ENCODE peak calls at places on chromosomes 13 and 19, in six cellular contexts. One of them, this sample, is unnamed.

GRCh38 chr19:3343619-3344502 is 22.5 kb upstream of the NFIC start:
- DNase-seq in K562: peak; percentile 92
- DNase-seq in GM12878: no peak
- DNase-seq in H1: no peak
- DNase-seq in HCT116: peak; percentile 87
- DNase-seq in HepG2: peak; percentile 86
- DNase-seq in this sample: no peak

GRCh38 chr13:94413545-94413944 is 65.9 kb downstream of the DCT start:
- DNase-seq in K562: no peak
- DNase-seq in GM12878: no peak
- DNase-seq in H1: no peak
- DNase-seq in HCT116: no peak
- DNase-seq in HepG2: no peak
- DNase-seq in this sample: no peak

GRCh38 chr19:43784251-43784980 is 3.6 kb upstream of the KCNN4 start:
- DNase-seq in K562: peak; percentile 87
- DNase-seq in GM12878: no peak
- DNase-seq in H1: no peak
- DNase-seq in HCT116: peak; percentile 77
- DNase-seq in HepG2: no peak
- DNase-seq in this sample: no peak

GRCh38 chr13:95676100-95676774 is 702 bp upstream of the DNAJC3 start:
- DNase-seq in K562: peak; percentile 17
- DNase-seq in GM12878: no peak
- DNase-seq in H1: no peak
- DNase-seq in HCT116: peak; percentile 22
- DNase-seq in HepG2: peak; percentile 50
- DNase-seq in this sample: no peak

GRCh38 chr13:33683376-33683775 is 134.6 kb upstream of the RFC3 start:
- DNase-seq in K562: no peak
- DNase-seq in GM12878: no peak
- DNase-seq in H1: no peak
- DNase-seq in HCT116: no peak
- DNase-seq in HepG2: no peak
- DNase-seq in this sample: no peak

GRCh38 chr19:5204212-5204611 is 136.4 kb downstream of the PTPRS start:
- DNase-seq in K562: no peak
- DNase-seq in GM12878: no peak
- DNase-seq in H1: no peak
- DNase-seq in HCT116: no peak
- DNase-seq in HepG2: no peak
- DNase-seq in this sample: no peak

GRCh38 chr13:64154514-64154913 is 2738.9 kb upstream of the PCDH20 start:
- DNase-seq in K562: no peak
- DNase-seq in GM12878: no peak
- DNase-seq in H1: no peak
- DNase-seq in HCT116: peak; percentile 4
- DNase-seq in HepG2: no peak
- DNase-seq in this sample: no peak

GRCh38 chr19:39969266-39969665 is 1.7 kb upstream of the PSMC4 start:
- DNase-seq in K562: no peak
- DNase-seq in GM12878: no peak
- DNase-seq in H1: no peak
- DNase-seq in HCT116: no peak
- DNase-seq in HepG2: peak; percentile 14
- DNase-seq in this sample: no peak

GRCh38 chr13:19606152-19606551 is 27.3 kb upstream of the MPHOSPH8 start:
- DNase-seq in K562: no peak
- DNase-seq in GM12878: no peak
- DNase-seq in H1: no peak
- DNase-seq in HCT116: no peak
- DNase-seq in HepG2: no peak
- DNase-seq in this sample: no peak

GRCh38 chr13:50677687-50678463 is 165.6 kb downstream of the DLEU7 start:
- DNase-seq in K562: no peak
- DNase-seq in GM12878: no peak
- DNase-seq in H1: no peak
- DNase-seq in HCT116: no peak
- DNase-seq in HepG2: no peak
- DNase-seq in this sample: no peak

GRCh38 chr13:50682002-50682401 is 161.5 kb downstream of the DLEU7 start:
- DNase-seq in K562: no peak
- DNase-seq in GM12878: no peak
- DNase-seq in H1: no peak
- DNase-seq in HCT116: no peak
- DNase-seq in HepG2: no peak
- DNase-seq in this sample: no peak

GRCh38 chr13:50679321-50679720 is 164.2 kb downstream of the DLEU7 start:
- DNase-seq in K562: no peak
- DNase-seq in GM12878: no peak
- DNase-seq in H1: no peak
- DNase-seq in HCT116: no peak
- DNase-seq in HepG2: no peak
- DNase-seq in this sample: no peak

GRCh38 chr13:50676602-50677001 is 166.9 kb downstream of the DLEU7 start:
- DNase-seq in K562: no peak
- DNase-seq in GM12878: no peak
- DNase-seq in H1: no peak
- DNase-seq in HCT116: no peak
- DNase-seq in HepG2: no peak
- DNase-seq in this sample: no peak

GRCh38 chr13:50678464-50679162 is 164.9 kb downstream of the DLEU7 start:
- DNase-seq in K562: no peak
- DNase-seq in GM12878: no peak
- DNase-seq in H1: no peak
- DNase-seq in HCT116: peak; percentile 36
- DNase-seq in HepG2: no peak
- DNase-seq in this sample: no peak
- TF ChIP-seq ZNF274 in K562: no peak
- TF ChIP-seq ZNF274 in GM12878: no peak
- TF ChIP-seq ZNF274 in H1: no peak
- TF ChIP-seq ZNF274 in HCT116: no peak
- TF ChIP-seq ZNF274 in HepG2: no peak
- TF ChIP-seq ZNF274 in this sample: no peak

GRCh38 chr13:112980441-112980840 is 11.4 kb downstream of the MCF2L start:
- DNase-seq in K562: no peak
- DNase-seq in GM12878: no peak
- DNase-seq in H1: no peak
- DNase-seq in HCT116: no peak
- DNase-seq in HepG2: no peak
- DNase-seq in this sample: no peak
- H3K4me3 ChIP-seq in K562: no peak overlapping the region
- H3K4me3 ChIP-seq in GM12878: no peak overlapping the region
- H3K4me3 ChIP-seq in H1: no peak overlapping the region
- H3K4me3 ChIP-seq in HCT116: no peak overlapping the region
- H3K4me3 ChIP-seq in HepG2: no peak overlapping the region
- H3K4me3 ChIP-seq in this sample: no peak overlapping the region

GRCh38 chr13:110056640-110057039 is 250.3 kb downstream of the COL4A1 start:
- DNase-seq in K562: no peak
- DNase-seq in GM12878: no peak
- DNase-seq in H1: no peak
- DNase-seq in HCT116: no peak
- DNase-seq in HepG2: no peak
- DNase-seq in this sample: no peak

GRCh38 chr13:110057052-110057451 is 249.9 kb downstream of the COL4A1 start:
- DNase-seq in K562: no peak
- DNase-seq in GM12878: no peak
- DNase-seq in H1: no peak
- DNase-seq in HCT116: no peak
- DNase-seq in HepG2: no peak
- DNase-seq in this sample: no peak

GRCh38 chr13:110054041-110054440 is 252.9 kb downstream of the COL4A1 start:
- DNase-seq in K562: no peak
- DNase-seq in GM12878: no peak
- DNase-seq in H1: no peak
- DNase-seq in HCT116: no peak
- DNase-seq in HepG2: no peak
- DNase-seq in this sample: no peak

GRCh38 chr13:110055089-110055488 is 251.9 kb downstream of the COL4A1 start:
- DNase-seq in K562: no peak
- DNase-seq in GM12878: no peak
- DNase-seq in H1: no peak
- DNase-seq in HCT116: no peak
- DNase-seq in HepG2: no peak
- DNase-seq in this sample: no peak
- TF ChIP-seq ZNF274 in K562: no peak
- TF ChIP-seq ZNF274 in GM12878: no peak
- TF ChIP-seq ZNF274 in H1: no peak
- TF ChIP-seq ZNF274 in HCT116: no peak
- TF ChIP-seq ZNF274 in HepG2: no peak
- TF ChIP-seq ZNF274 in this sample: no peak

GRCh38 chr19:55173186-55173716 is 6.8 kb upstream of the DNAAF3 start:
- DNase-seq in K562: no peak
- DNase-seq in GM12878: no peak
- DNase-seq in H1: no peak
- DNase-seq in HCT116: no peak
- DNase-seq in HepG2: no peak
- DNase-seq in this sample: no peak
- H3K4me3 ChIP-seq in K562: peak overlapping the region; percentile 60
- H3K4me3 ChIP-seq in GM12878: no peak overlapping the region
- H3K4me3 ChIP-seq in H1: peak overlapping the region; percentile 70
- H3K4me3 ChIP-seq in HCT116: peak overlapping the region; percentile 55
- H3K4me3 ChIP-seq in HepG2: peak overlapping the region; percentile 64
- H3K4me3 ChIP-seq in this sample: peak overlapping the region; percentile 62

GRCh38 chr19:31470229-31470939 is 121.1 kb upstream of the TSHZ3 start:
- DNase-seq in K562: no peak
- DNase-seq in GM12878: no peak
- DNase-seq in H1: no peak
- DNase-seq in HCT116: no peak
- DNase-seq in HepG2: no peak
- DNase-seq in this sample: no peak
- TF ChIP-seq ZNF274 in K562: no peak
- TF ChIP-seq ZNF274 in GM12878: no peak
- TF ChIP-seq ZNF274 in H1: no peak
- TF ChIP-seq ZNF274 in HCT116: no peak
- TF ChIP-seq ZNF274 in HepG2: no peak
- TF ChIP-seq ZNF274 in this sample: no peak

DNA sequence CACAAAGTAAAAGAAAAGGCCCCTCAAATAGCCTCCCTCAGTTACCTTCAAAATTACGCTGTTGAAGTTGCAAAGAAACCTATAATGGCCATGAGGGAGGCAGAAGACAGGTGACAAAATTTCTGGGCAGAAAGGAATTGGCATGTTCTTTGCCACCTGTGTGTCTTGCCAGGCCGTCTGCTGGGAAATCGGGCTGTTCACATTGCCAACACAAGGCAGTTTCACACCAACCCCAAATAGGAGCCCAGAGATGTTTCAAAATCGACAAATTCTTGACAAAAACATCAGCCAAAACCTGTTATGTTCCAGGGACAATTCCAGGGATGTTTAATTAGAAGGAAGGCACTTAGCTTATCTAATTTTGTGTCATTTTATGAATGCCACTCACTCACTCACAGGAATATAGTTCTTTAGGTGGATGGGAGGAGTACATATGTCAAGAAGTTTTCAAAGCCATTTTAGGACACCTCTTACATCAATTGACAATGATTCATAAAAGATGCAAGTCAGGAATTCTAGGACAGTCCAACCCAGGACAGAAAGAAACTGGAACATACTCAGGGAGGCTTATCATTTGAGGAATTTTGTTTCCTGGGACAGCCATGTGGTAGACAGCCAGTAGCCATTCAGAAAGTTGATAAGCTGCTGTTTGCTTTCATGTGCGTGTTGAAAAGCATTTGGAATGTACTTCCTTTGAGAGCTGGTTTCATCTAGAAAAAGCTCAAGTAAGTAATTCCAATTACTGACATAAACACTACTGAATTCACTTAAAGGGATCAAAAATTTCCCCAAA is 164.6 kb downstream of the RGCC start:
- DNase-seq in K562: no peak
- DNase-seq in GM12878: no peak
- DNase-seq in H1: no peak
- DNase-seq in HCT116: no peak
- DNase-seq in HepG2: peak; percentile 35
- DNase-seq in this sample: no peak
- H3K4me3 ChIP-seq in K562: no peak overlapping the region
- H3K4me3 ChIP-seq in GM12878: no peak overlapping the region
- H3K4me3 ChIP-seq in H1: no peak overlapping the region
- H3K4me3 ChIP-seq in HCT116: no peak overlapping the region
- H3K4me3 ChIP-seq in HepG2: no peak overlapping the region
- H3K4me3 ChIP-seq in this sample: no peak overlapping the region

This sample was measured in NT2/D1.